ENCODE peak calls at places on chromosomes 2 and 18, in five cellular contexts. O, D, Z, S and J are unnamed samples.

GRCh38 chr2:30978044-30978443 is 160.2 kb downstream of the GALNT14 start:
- DNase-seq in O (no peak), D (no peak), Z (no peak), S (no peak), J (no peak)

GRCh38 chr2:206442854-206443734 is at the start of gene ADAM23:
- DNase-seq in O (no peak), D (no peak), Z (peak; percentile 91), S (peak; percentile 52), J (peak; percentile 84)

GRCh38 chr2:10924441-10924840 is 12.7 kb downstream of the KCNF1 start:
- DNase-seq in O (no peak), D (no peak), Z (no peak), S (no peak), J (no peak)

GRCh38 chr2:53593891-53594585 is 173.6 kb upstream of the CHAC2 start:
- DNase-seq in O (peak; percentile 76), D (peak; percentile 50), Z (no peak), S (peak; percentile 55), J (no peak)

GRCh38 chr2:113202305-113203216 is 28.8 kb downstream of the PSD4 start:
- DNase-seq in O (no peak), D (no peak), Z (peak; percentile 61), S (no peak), J (peak; percentile 26)

GRCh38 chr2:201798252-201798918 is 8.0 kb upstream of the CDK15 start:
- DNase-seq in O (peak; percentile 95), D (peak; percentile 89), Z (no peak), S (peak; percentile 96), J (no peak)

GRCh38 chr2:55966431-55967118 is 43.0 kb upstream of the EFEMP1 start:
- DNase-seq in O (peak; percentile 38), D (no peak), Z (no peak), S (peak; percentile 20), J (no peak)

GRCh38 chr2:56287508-56287907 is 103.7 kb downstream of the CCDC85A start:
- DNase-seq in O (no peak), D (no peak), Z (no peak), S (no peak), J (no peak)

GRCh38 chr2:207772081-207772843 is 2.6 kb upstream of the FZD5 start:
- DNase-seq in O (no peak), D (no peak), Z (peak; percentile 78), S (no peak), J (peak; percentile 97)

DNA sequence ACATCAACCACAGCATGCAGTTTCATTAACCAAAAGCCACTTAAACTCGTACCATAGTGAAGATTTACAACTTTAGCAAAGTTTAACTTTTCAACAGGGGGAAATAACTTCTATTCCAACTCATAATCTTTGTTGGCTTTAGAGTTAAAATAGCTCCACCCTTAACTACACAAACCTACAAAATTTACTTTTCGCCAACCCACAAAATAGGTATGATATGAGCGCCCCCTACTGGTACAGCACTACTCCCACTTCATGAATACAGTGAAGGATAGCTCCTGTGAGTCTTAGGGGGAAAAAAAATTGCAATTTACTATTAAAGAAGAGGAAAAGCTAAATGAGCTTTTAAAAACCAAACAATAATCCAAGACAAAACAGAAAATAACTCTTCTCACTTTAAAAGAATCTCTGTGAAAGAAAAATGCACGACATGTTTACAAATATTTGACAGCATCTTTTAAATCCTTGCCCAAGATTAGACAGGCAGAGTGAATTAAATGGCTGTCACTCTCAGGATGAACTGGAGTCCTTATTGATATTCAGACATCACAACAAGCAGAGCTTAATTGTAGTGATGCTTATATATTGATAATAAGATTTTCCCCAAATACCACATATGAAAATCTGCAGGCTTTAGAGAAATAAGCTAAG is 32.2 kb downstream of the TMEFF2 start:
- DNase-seq in O (peak; percentile 70), D (peak; percentile 40), Z (peak; percentile 86), S (peak; percentile 74), J (peak; percentile 89)
- H3K4me3 ChIP-seq in O (no peak overlapping the region), D (no peak overlapping the region), Z (no peak overlapping the region), S (no peak overlapping the region), J (no peak overlapping the region)

DNA sequence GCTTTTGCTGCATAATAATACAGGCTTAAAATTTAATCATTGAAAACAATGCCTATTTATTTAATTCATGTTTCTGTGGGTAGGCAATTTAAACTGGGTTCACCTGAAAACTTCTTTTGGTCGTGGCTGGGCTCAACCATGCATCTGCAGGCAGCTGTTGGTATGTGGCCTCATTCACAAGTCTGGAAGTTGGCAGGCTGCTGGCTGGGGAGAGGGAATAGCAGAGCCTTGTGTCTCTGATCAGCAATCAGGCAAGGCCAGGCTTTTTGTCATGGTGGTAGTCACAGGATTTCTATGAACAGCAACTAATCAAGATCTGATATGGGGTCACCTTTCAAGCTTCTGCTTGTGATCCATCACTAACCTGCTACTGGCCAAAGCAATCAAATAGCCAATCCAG is 130.1 kb upstream of the KCNJ3 start:
- DNase-seq in O (no peak), D (no peak), Z (peak; percentile 78), S (no peak), J (peak; percentile 38)
- H3K27ac ChIP-seq in O (no peak overlapping the region), D (no peak overlapping the region), Z (no peak overlapping the region), S (no peak overlapping the region), J (no peak overlapping the region)

GRCh38 chr2:100741880-100742814 is 77.8 kb upstream of the NPAS2 start:
- DNase-seq in O (peak; percentile 95), D (peak; percentile 53), Z (no peak), S (peak; percentile 98), J (no peak)
- H3K4me3 ChIP-seq in O (peak overlapping the region; percentile 2), D (no peak overlapping the region), Z (no peak overlapping the region), S (no peak overlapping the region), J (no peak overlapping the region)

DNA sequence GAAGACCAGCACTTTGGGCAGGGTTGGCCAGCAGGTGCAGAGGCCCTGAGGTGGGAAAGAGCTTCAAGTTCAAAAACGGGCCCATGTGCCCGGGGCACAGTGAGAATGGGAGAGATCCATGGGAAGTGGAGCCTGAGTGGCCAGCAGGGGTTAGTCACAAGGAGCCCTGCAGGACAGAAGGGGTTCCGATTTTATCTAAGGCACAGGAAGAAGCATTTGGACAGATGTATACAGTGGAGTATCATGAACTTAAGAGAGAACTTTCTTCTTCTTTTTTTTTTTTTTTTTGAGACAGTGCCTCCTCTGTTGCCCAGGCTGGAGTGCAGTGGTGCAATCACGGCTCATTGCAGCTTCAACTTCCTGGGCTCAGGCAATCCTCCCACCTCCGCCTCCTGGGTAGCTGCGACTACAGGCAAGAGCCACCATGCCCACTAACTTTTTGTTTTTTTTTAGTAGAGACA is 24.0 kb downstream of the WIPF1 start:
- DNase-seq in O (no peak), D (no peak), Z (no peak), S (no peak), J (no peak)
- H3K27ac ChIP-seq in O (no peak overlapping the region), D (no peak overlapping the region), Z (no peak overlapping the region), S (no peak overlapping the region), J (no peak overlapping the region)

GRCh38 chr18:62525611-62526010 is 2.8 kb downstream of the ZCCHC2 start:
- DNase-seq in O (no peak), D (no peak), Z (no peak), S (no peak), J (no peak)
- H3K4me3 ChIP-seq in O (no peak overlapping the region), D (peak overlapping the region; percentile 95), Z (peak overlapping the region; percentile 82), S (no peak overlapping the region), J (peak overlapping the region; percentile 88)

GRCh38 chr2:176098366-176099158 is 1.0 kb upstream of the HOXD12 start:
- DNase-seq in O (peak; percentile 46), D (no peak), Z (peak; percentile 83), S (no peak), J (peak; percentile 66)

GRCh38 chr2:176096986-176097819 is 2.4 kb upstream of the HOXD12 start:
- DNase-seq in O (peak; percentile 78), D (peak; percentile 63), Z (peak; percentile 96), S (peak; percentile 48), J (peak; percentile 96)

GRCh38 chr2:176099159-176099736 is 347 bp upstream of the HOXD12 start:
- DNase-seq in O (no peak), D (no peak), Z (peak; percentile 68), S (no peak), J (peak; percentile 48)

GRCh38 chr2:176096243-176096985 is 3.2 kb upstream of the HOXD12 start:
- DNase-seq in O (peak; percentile 49), D (no peak), Z (no peak), S (no peak), J (no peak)

DNA sequence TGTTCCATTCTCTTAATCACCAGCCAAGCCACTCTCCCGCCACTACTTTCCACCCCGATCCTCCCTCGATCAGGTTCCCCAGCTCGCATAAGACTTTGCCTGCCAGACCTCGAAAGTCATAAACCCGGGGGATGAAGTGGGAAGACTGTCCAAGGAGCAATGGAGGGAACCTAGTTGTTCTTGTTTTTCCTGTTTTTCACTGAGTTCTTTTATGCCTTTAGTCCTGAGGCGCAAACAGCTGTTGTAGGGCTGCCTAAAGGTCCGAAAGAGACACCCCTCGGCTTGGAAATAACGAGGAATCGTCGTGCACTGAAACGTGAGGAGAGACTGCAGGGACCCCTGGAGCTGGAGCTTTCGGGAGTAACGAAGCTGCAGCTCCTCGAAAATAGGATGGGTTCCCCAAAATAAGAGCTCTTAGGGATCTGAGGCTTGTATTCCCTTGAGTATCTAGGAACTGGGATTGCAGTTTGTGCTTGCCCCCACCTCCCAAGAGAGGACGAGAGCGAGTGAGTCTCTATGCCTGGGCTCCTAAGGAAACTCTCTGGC is 1.7 kb upstream of the HOXD12 start:
- DNase-seq in O (peak; percentile 62), D (no peak), Z (no peak), S (no peak), J (no peak)
- H3K27ac ChIP-seq in O (no peak overlapping the region), D (no peak overlapping the region), Z (no peak overlapping the region), S (no peak overlapping the region), J (no peak overlapping the region)